ENCODE peak calls at places on chromosomes 1 and 21, in five cellular contexts. One of them, this sample, is unnamed.

GRCh38 chr21:17921579-17922530 is 102.7 kb upstream of the C21orf91 start:
- DNase-seq in heart right ventricle: no peak
- DNase-seq in SJSA1: no peak
- DNase-seq in CD4-positive, alpha-beta memory T cell: no peak
- DNase-seq in CD8-positive, alpha-beta T cell: no peak
- DNase-seq in this sample: no peak

GRCh38 chr1:82318265-82318664 is 517.5 kb downstream of the ADGRL2 start:
- DNase-seq in heart right ventricle: no peak
- DNase-seq in SJSA1: no peak
- DNase-seq in CD4-positive, alpha-beta memory T cell: no peak
- DNase-seq in CD8-positive, alpha-beta T cell: no peak
- DNase-seq in this sample: no peak

GRCh38 chr21:17858764-17859163 is 39.6 kb upstream of the C21orf91 start:
- DNase-seq in heart right ventricle: no peak
- DNase-seq in SJSA1: no peak
- DNase-seq in CD4-positive, alpha-beta memory T cell: no peak
- DNase-seq in CD8-positive, alpha-beta T cell: no peak
- DNase-seq in this sample: no peak

GRCh38 chr1:106296431-106296830 is 760.0 kb upstream of the PRMT6 start:
- DNase-seq in heart right ventricle: no peak
- DNase-seq in SJSA1: no peak
- DNase-seq in CD4-positive, alpha-beta memory T cell: no peak
- DNase-seq in CD8-positive, alpha-beta T cell: no peak
- DNase-seq in this sample: no peak

GRCh38 chr1:84078108-84078823 is 65.8 kb upstream of the PRKACB start:
- DNase-seq in heart right ventricle: no peak
- DNase-seq in SJSA1: peak; percentile 71
- DNase-seq in CD4-positive, alpha-beta memory T cell: no peak
- DNase-seq in CD8-positive, alpha-beta T cell: no peak
- DNase-seq in this sample: no peak

GRCh38 chr1:44854985-44855384 is 11.9 kb upstream of the PTCH2 start:
- DNase-seq in heart right ventricle: no peak
- DNase-seq in SJSA1: no peak
- DNase-seq in CD4-positive, alpha-beta memory T cell: no peak
- DNase-seq in CD8-positive, alpha-beta T cell: no peak
- DNase-seq in this sample: no peak

GRCh38 chr1:20158358-20159070 is 19.4 kb downstream of the PLA2G2F start:
- DNase-seq in heart right ventricle: no peak
- DNase-seq in SJSA1: no peak
- DNase-seq in CD4-positive, alpha-beta memory T cell: no peak
- DNase-seq in CD8-positive, alpha-beta T cell: no peak
- DNase-seq in this sample: no peak

GRCh38 chr1:213724640-213725536 is 262.9 kb upstream of the PROX1 start:
- DNase-seq in heart right ventricle: no peak
- DNase-seq in SJSA1: no peak
- DNase-seq in CD4-positive, alpha-beta memory T cell: no peak
- DNase-seq in CD8-positive, alpha-beta T cell: no peak
- DNase-seq in this sample: peak; percentile 54

GRCh38 chr21:44299458-44300261 is at the start of gene PFKL:
- DNase-seq in heart right ventricle: peak; percentile 79
- DNase-seq in SJSA1: peak; percentile 84
- DNase-seq in CD4-positive, alpha-beta memory T cell: peak; percentile 54
- DNase-seq in CD8-positive, alpha-beta T cell: peak; percentile 74
- DNase-seq in this sample: peak; percentile 79

GRCh38 chr1:40413527-40414252 is 36.6 kb upstream of the ZFP69B start:
- DNase-seq in heart right ventricle: no peak
- DNase-seq in SJSA1: no peak
- DNase-seq in CD4-positive, alpha-beta memory T cell: no peak
- DNase-seq in CD8-positive, alpha-beta T cell: no peak
- DNase-seq in this sample: no peak

GRCh38 chr1:71364236-71364635 is 283.4 kb upstream of the ZRANB2 start:
- DNase-seq in heart right ventricle: no peak
- DNase-seq in SJSA1: no peak
- DNase-seq in CD4-positive, alpha-beta memory T cell: no peak
- DNase-seq in CD8-positive, alpha-beta T cell: no peak
- DNase-seq in this sample: no peak

GRCh38 chr1:69090170-69090569 is 477.6 kb upstream of the LRRC7 start:
- DNase-seq in heart right ventricle: no peak
- DNase-seq in SJSA1: no peak
- DNase-seq in CD4-positive, alpha-beta memory T cell: no peak
- DNase-seq in CD8-positive, alpha-beta T cell: no peak
- DNase-seq in this sample: no peak

GRCh38 chr21:42381347-42381984 is 14.4 kb downstream of the TMPRSS3 start:
- DNase-seq in heart right ventricle: no peak
- DNase-seq in SJSA1: peak; percentile 46
- DNase-seq in CD4-positive, alpha-beta memory T cell: peak; percentile 24
- DNase-seq in CD8-positive, alpha-beta T cell: peak; percentile 63
- DNase-seq in this sample: no peak

GRCh38 chr1:11691928-11692711 is 610 bp downstream of the DRAXIN start:
- DNase-seq in heart right ventricle: no peak
- DNase-seq in SJSA1: no peak
- DNase-seq in CD4-positive, alpha-beta memory T cell: no peak
- DNase-seq in CD8-positive, alpha-beta T cell: no peak
- DNase-seq in this sample: no peak

GRCh38 chr1:51569284-51570062 is 47.4 kb upstream of the OSBPL9 start:
- DNase-seq in heart right ventricle: no peak
- DNase-seq in SJSA1: peak; percentile 72
- DNase-seq in CD4-positive, alpha-beta memory T cell: peak; percentile 49
- DNase-seq in CD8-positive, alpha-beta T cell: no peak
- DNase-seq in this sample: no peak

GRCh38 chr1:187551061-187551460 is 722.3 kb downstream of the PLA2G4A start:
- DNase-seq in heart right ventricle: no peak
- DNase-seq in SJSA1: no peak
- DNase-seq in CD4-positive, alpha-beta memory T cell: no peak
- DNase-seq in CD8-positive, alpha-beta T cell: no peak
- DNase-seq in this sample: no peak

GRCh38 chr1:16111771-16112557 is 38.5 kb upstream of the FAM131C start:
- DNase-seq in heart right ventricle: no peak
- DNase-seq in SJSA1: peak; percentile 59
- DNase-seq in CD4-positive, alpha-beta memory T cell: no peak
- DNase-seq in CD8-positive, alpha-beta T cell: no peak
- DNase-seq in this sample: no peak

GRCh38 chr1:15579683-15580047 is 5.2 kb downstream of the AGMAT start:
- DNase-seq in heart right ventricle: no peak
- DNase-seq in SJSA1: no peak
- DNase-seq in CD4-positive, alpha-beta memory T cell: no peak
- DNase-seq in CD8-positive, alpha-beta T cell: no peak
- DNase-seq in this sample: no peak

GRCh38 chr1:178075323-178075722 is 18.6 kb upstream of the RASAL2 start:
- DNase-seq in heart right ventricle: no peak
- DNase-seq in SJSA1: no peak
- DNase-seq in CD4-positive, alpha-beta memory T cell: no peak
- DNase-seq in CD8-positive, alpha-beta T cell: no peak
- DNase-seq in this sample: no peak

GRCh38 chr1:31412205-31412604 is 808 bp upstream of the SERINC2 start:
- DNase-seq in heart right ventricle: no peak
- DNase-seq in SJSA1: no peak
- DNase-seq in CD4-positive, alpha-beta memory T cell: no peak
- DNase-seq in CD8-positive, alpha-beta T cell: no peak
- DNase-seq in this sample: no peak

GRCh38 chr1:221804303-221804702 is 62.4 kb upstream of the DUSP10 start:
- DNase-seq in heart right ventricle: no peak
- DNase-seq in SJSA1: no peak
- DNase-seq in CD4-positive, alpha-beta memory T cell: no peak
- DNase-seq in CD8-positive, alpha-beta T cell: no peak
- DNase-seq in this sample: no peak

GRCh38 chr1:18938707-18939070 is 17.8 kb downstream of the IFFO2 start:
- DNase-seq in heart right ventricle: no peak
- DNase-seq in SJSA1: no peak
- DNase-seq in CD4-positive, alpha-beta memory T cell: no peak
- DNase-seq in CD8-positive, alpha-beta T cell: no peak
- DNase-seq in this sample: no peak
- H3K27ac ChIP-seq in heart right ventricle: no peak overlapping the region
- H3K27ac ChIP-seq in SJSA1: no peak overlapping the region
- H3K27ac ChIP-seq in CD4-positive, alpha-beta memory T cell: no peak overlapping the region
- H3K27ac ChIP-seq in CD8-positive, alpha-beta T cell: no peak overlapping the region
- H3K27ac ChIP-seq in this sample: no peak overlapping the region

GRCh38 chr21:28962465-28962864 is 30.2 kb downstream of the LTN1 start:
- DNase-seq in heart right ventricle: no peak
- DNase-seq in SJSA1: no peak
- DNase-seq in CD4-positive, alpha-beta memory T cell: no peak
- DNase-seq in CD8-positive, alpha-beta T cell: no peak
- DNase-seq in this sample: no peak
- H3K4me3 ChIP-seq in heart right ventricle: no peak overlapping the region
- H3K4me3 ChIP-seq in SJSA1: no peak overlapping the region
- H3K4me3 ChIP-seq in CD4-positive, alpha-beta memory T cell: no peak overlapping the region
- H3K4me3 ChIP-seq in CD8-positive, alpha-beta T cell: no peak overlapping the region
- H3K4me3 ChIP-seq in this sample: no peak overlapping the region

GRCh38 chr1:215188302-215188950 is 105.9 kb downstream of the KCNK2 start:
- DNase-seq in heart right ventricle: no peak
- DNase-seq in SJSA1: no peak
- DNase-seq in CD4-positive, alpha-beta memory T cell: no peak
- DNase-seq in CD8-positive, alpha-beta T cell: no peak
- DNase-seq in this sample: no peak
- H3K4me1 ChIP-seq in heart right ventricle: no peaks in the 10 kb centered on the region
- H3K4me1 ChIP-seq in SJSA1: no peaks in the 10 kb centered on the region
- H3K4me1 ChIP-seq in CD4-positive, alpha-beta memory T cell: no peaks in the 10 kb centered on the region
- H3K4me1 ChIP-seq in CD8-positive, alpha-beta T cell: no peaks in the 10 kb centered on the region
- H3K4me1 ChIP-seq in this sample: no peaks in the 10 kb centered on the region

GRCh38 chr1:23885222-23885621 is 17.1 kb upstream of the FUCA1 start:
- DNase-seq in heart right ventricle: no peak
- DNase-seq in SJSA1: no peak
- DNase-seq in CD4-positive, alpha-beta memory T cell: no peak
- DNase-seq in CD8-positive, alpha-beta T cell: no peak
- DNase-seq in this sample: no peak

GRCh38 chr1:23875382-23875781 is 7.3 kb upstream of the FUCA1 start:
- DNase-seq in heart right ventricle: no peak
- DNase-seq in SJSA1: no peak
- DNase-seq in CD4-positive, alpha-beta memory T cell: no peak
- DNase-seq in CD8-positive, alpha-beta T cell: no peak
- DNase-seq in this sample: no peak

GRCh38 chr1:23878668-23879067 is 10.6 kb upstream of the FUCA1 start:
- DNase-seq in heart right ventricle: no peak
- DNase-seq in SJSA1: no peak
- DNase-seq in CD4-positive, alpha-beta memory T cell: no peak
- DNase-seq in CD8-positive, alpha-beta T cell: no peak
- DNase-seq in this sample: no peak

GRCh38 chr1:23879809-23880208 is 11.7 kb upstream of the FUCA1 start:
- DNase-seq in heart right ventricle: no peak
- DNase-seq in SJSA1: no peak
- DNase-seq in CD4-positive, alpha-beta memory T cell: no peak
- DNase-seq in CD8-positive, alpha-beta T cell: no peak
- DNase-seq in this sample: no peak
- H3K27ac ChIP-seq in heart right ventricle: no peak overlapping the region
- H3K27ac ChIP-seq in SJSA1: no peak overlapping the region
- H3K27ac ChIP-seq in CD4-positive, alpha-beta memory T cell: no peak overlapping the region
- H3K27ac ChIP-seq in CD8-positive, alpha-beta T cell: no peak overlapping the region
- H3K27ac ChIP-seq in this sample: no peak overlapping the region

DNA sequence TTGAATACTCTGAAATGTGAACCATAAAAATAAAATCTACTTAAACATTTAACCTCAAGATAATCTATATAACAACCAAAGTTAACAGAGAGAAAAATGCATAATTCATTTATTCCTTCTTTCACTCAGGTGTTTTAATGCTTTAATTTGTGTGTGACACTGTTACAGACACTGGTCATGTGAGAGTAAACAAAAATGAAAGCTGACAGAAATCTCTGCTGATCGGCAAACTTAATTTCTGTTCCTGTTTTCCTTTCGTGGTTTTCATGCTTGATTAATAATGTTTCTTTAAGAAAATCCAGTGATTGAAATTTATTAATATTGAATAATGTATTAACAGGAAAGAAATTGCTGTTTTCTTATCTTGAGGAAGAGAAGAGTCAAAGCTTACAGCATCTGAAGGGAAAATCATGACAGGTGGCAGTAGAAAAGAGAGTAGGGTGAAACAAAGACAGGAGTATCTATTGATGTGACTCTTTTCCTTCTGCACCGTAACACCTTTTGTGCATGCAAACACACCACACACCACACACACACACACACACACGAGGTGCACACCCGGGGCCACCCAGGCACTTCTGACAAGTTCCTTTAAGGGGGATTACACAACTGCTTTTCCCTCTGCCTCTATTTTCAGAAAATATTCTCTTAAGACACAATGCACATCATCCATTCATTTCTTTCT is 1.6 kb downstream of the OR2AK2 start:
- DNase-seq in heart right ventricle: no peak
- DNase-seq in SJSA1: no peak
- DNase-seq in CD4-positive, alpha-beta memory T cell: no peak
- DNase-seq in CD8-positive, alpha-beta T cell: no peak
- DNase-seq in this sample: no peak
- H3K4me3 ChIP-seq in heart right ventricle: no peak overlapping the region
- H3K4me3 ChIP-seq in SJSA1: no peak overlapping the region
- H3K4me3 ChIP-seq in CD4-positive, alpha-beta memory T cell: no peak overlapping the region
- H3K4me3 ChIP-seq in CD8-positive, alpha-beta T cell: no peak overlapping the region
- H3K4me3 ChIP-seq in this sample: no peak overlapping the region

GRCh38 chr1:39213511-39214002 is 9.1 kb downstream of the MACF1 start:
- DNase-seq in heart right ventricle: no peak
- DNase-seq in SJSA1: peak; percentile 76
- DNase-seq in CD4-positive, alpha-beta memory T cell: no peak
- DNase-seq in CD8-positive, alpha-beta T cell: no peak
- DNase-seq in this sample: no peak
- H3K4me1 ChIP-seq in heart right ventricle: peaks cover 82% of the 10 kb centered on the region
- H3K4me1 ChIP-seq in SJSA1: peaks cover 33% of the 10 kb centered on the region
- H3K4me1 ChIP-seq in CD4-positive, alpha-beta memory T cell: peaks cover 42% of the 10 kb centered on the region
- H3K4me1 ChIP-seq in CD8-positive, alpha-beta T cell: peaks cover 45% of the 10 kb centered on the region
- H3K4me1 ChIP-seq in this sample: peaks cover 35% of the 10 kb centered on the region

DNA sequence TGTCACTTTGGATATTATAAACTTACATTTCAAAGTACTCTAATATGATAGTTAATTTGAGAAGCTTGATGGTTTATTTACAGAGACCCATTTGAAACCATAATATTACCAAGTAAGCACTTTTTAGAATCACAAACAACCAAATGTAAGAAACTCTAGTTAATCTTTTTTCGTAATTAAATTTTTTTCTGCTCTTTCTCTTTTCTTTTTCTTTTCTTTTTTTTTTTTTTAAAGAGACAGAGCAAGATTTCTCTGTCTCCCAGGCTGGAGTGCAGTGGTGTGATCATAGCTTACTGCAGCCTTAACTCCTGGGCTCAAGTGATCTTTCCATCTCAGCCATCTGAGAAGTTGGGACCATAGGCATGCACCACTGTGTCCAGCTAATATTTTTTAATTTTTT is 5.2 kb downstream of the RAVER2 start:
- DNase-seq in heart right ventricle: no peak
- DNase-seq in SJSA1: no peak
- DNase-seq in CD4-positive, alpha-beta memory T cell: no peak
- DNase-seq in CD8-positive, alpha-beta T cell: no peak
- DNase-seq in this sample: no peak
- H3K27ac ChIP-seq in heart right ventricle: no peak overlapping the region
- H3K27ac ChIP-seq in SJSA1: no peak overlapping the region
- H3K27ac ChIP-seq in CD4-positive, alpha-beta memory T cell: no peak overlapping the region
- H3K27ac ChIP-seq in CD8-positive, alpha-beta T cell: no peak overlapping the region
- H3K27ac ChIP-seq in this sample: no peak overlapping the region

This sample was measured in psoas muscle.